ENCODE peak calls at places on chromosomes 6 and 20, in four cellular contexts. One of them, this sample, is unnamed.
A peak's percentile ranks its signal among the peaks of the same experiment; 100 is the strongest.

GRCh38 chr6:63968650-63969049 is 333.0 kb downstream of the PHF3 start:
- DNase-seq in H1: no peak
- DNase-seq in A549: no peak
- DNase-seq in endothelial cell of umbilical vein: no peak
- DNase-seq in this sample: no peak

GRCh38 chr6:139295906-139296305 is 4.1 kb upstream of the TXLNB start:
- DNase-seq in H1: no peak
- DNase-seq in A549: no peak
- DNase-seq in endothelial cell of umbilical vein: no peak
- DNase-seq in this sample: peak; percentile 51

GRCh38 chr6:137882225-137882961 is 15.3 kb downstream of the TNFAIP3 start:
- DNase-seq in A549: no peak
- DNase-seq in H1: no peak
- DNase-seq in endothelial cell of umbilical vein: no peak
- DNase-seq in this sample: peak; percentile 85

GRCh38 chr6:99575544-99576227 is 7.2 kb upstream of the CCNC start:
- DNase-seq in endothelial cell of umbilical vein: no peak
- DNase-seq in H1: no peak
- DNase-seq in A549: no peak
- DNase-seq in this sample: no peak

GRCh38 chr6:106360410-106360988 is at the start of gene CRYBG1:
- DNase-seq in A549: peak; percentile 73
- DNase-seq in H1: peak; percentile 77
- DNase-seq in endothelial cell of umbilical vein: peak; percentile 23
- DNase-seq in this sample: peak; percentile 56

GRCh38 chr20:46377532-46377931 is 28.9 kb downstream of the ELMO2 start:
- DNase-seq in H1: no peak
- DNase-seq in A549: no peak
- DNase-seq in endothelial cell of umbilical vein: no peak
- DNase-seq in this sample: no peak

GRCh38 chr20:6731951-6732580 is 35.4 kb upstream of the BMP2 start:
- DNase-seq in endothelial cell of umbilical vein: no peak
- DNase-seq in H1: no peak
- DNase-seq in A549: no peak
- DNase-seq in this sample: no peak

GRCh38 chr6:137697267-137697938 is 169.7 kb upstream of the TNFAIP3 start:
- DNase-seq in H1: no peak
- DNase-seq in endothelial cell of umbilical vein: peak; percentile 97
- DNase-seq in A549: no peak
- DNase-seq in this sample: no peak

GRCh38 chr6:127550403-127550802 is 26.6 kb upstream of the C6orf58 start:
- DNase-seq in endothelial cell of umbilical vein: no peak
- DNase-seq in A549: no peak
- DNase-seq in H1: no peak
- DNase-seq in this sample: no peak

GRCh38 chr6:97705568-97705967 is 422.6 kb upstream of the MMS22L start:
- DNase-seq in endothelial cell of umbilical vein: no peak
- DNase-seq in H1: no peak
- DNase-seq in A549: no peak
- DNase-seq in this sample: peak; percentile 28

GRCh38 chr6:139370047-139370706 is 4.3 kb downstream of the CITED2 start:
- DNase-seq in H1: no peak
- DNase-seq in A549: no peak
- DNase-seq in endothelial cell of umbilical vein: no peak
- DNase-seq in this sample: peak; percentile 84

GRCh38 chr20:63351811-63352591 is 9.1 kb downstream of the CHRNA4 start:
- DNase-seq in A549: no peak
- DNase-seq in endothelial cell of umbilical vein: no peak
- DNase-seq in H1: no peak
- DNase-seq in this sample: no peak

GRCh38 chr20:36604952-36605308 is 649 bp upstream of the RAB5IF start:
- DNase-seq in endothelial cell of umbilical vein: no peak
- DNase-seq in H1: no peak
- DNase-seq in A549: no peak
- DNase-seq in this sample: peak; percentile 91

GRCh38 chr6:8940356-8940755 is 505.0 kb upstream of the SLC35B3 start:
- DNase-seq in A549: no peak
- DNase-seq in H1: no peak
- DNase-seq in endothelial cell of umbilical vein: no peak
- DNase-seq in this sample: no peak

GRCh38 chr6:31792741-31793140 is 2.8 kb downstream of the VARS1 start:
- DNase-seq in endothelial cell of umbilical vein: no peak
- DNase-seq in H1: no peak
- DNase-seq in A549: peak; percentile 27
- DNase-seq in this sample: no peak

GRCh38 chr6:160837146-160837545 is 135.1 kb downstream of the PLG start:
- DNase-seq in endothelial cell of umbilical vein: no peak
- DNase-seq in H1: no peak
- DNase-seq in A549: no peak
- DNase-seq in this sample: no peak

GRCh38 chr6:27176096-27176495 is 71.4 kb upstream of the PRSS16 start:
- DNase-seq in endothelial cell of umbilical vein: no peak
- DNase-seq in H1: no peak
- DNase-seq in A549: no peak
- DNase-seq in this sample: peak; percentile 31

GRCh38 chr6:160050022-160050421 is 71.6 kb upstream of the SLC22A1 start:
- DNase-seq in H1: no peak
- DNase-seq in A549: no peak
- DNase-seq in endothelial cell of umbilical vein: no peak
- DNase-seq in this sample: no peak

GRCh38 chr6:78867020-78867369 is 356 bp upstream of the IRAK1BP1 start:
- DNase-seq in endothelial cell of umbilical vein: no peak
- DNase-seq in A549: peak; percentile 21
- DNase-seq in H1: no peak
- DNase-seq in this sample: no peak

GRCh38 chr6:138987299-138987642 is 782 bp downstream of the REPS1 start:
- DNase-seq in A549: no peak
- DNase-seq in H1: no peak
- DNase-seq in endothelial cell of umbilical vein: peak; percentile 34
- DNase-seq in this sample: no peak

DNA sequence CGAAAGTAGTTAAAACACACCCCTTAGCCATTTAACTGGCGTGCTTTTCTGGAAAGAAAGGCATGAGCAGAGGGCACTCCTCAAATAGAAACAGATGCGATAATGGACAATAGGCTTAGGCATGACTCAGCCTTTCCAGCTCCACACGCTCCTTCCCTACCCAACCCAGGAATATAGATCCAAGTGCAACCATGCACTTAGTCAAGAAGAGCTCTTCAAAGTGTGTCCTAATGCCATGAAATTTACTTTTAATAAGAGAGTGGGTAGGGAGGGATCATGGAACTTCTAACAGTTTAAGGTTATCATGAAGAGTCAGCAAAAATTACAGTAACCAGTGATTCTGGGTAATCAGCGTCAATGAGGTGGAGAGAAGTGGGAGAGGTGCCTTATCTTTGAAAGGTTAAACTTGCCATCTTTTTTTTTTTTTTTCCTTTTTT is 2.4 kb upstream of the EFHC1 start:
- DNase-seq in endothelial cell of umbilical vein: peak; percentile 89
- DNase-seq in H1: no peak
- DNase-seq in A549: no peak
- DNase-seq in this sample: no peak
- TF ChIP-seq MAX in endothelial cell of umbilical vein: no peak
- TF ChIP-seq MAX in H1: no peak
- TF ChIP-seq MAX in A549: no peak
- TF ChIP-seq MAX in this sample: no peak

GRCh38 chr6:143197377-143197776 is 136.7 kb downstream of the AIG1 start:
- DNase-seq in A549: no peak
- DNase-seq in endothelial cell of umbilical vein: no peak
- DNase-seq in H1: no peak
- DNase-seq in this sample: no peak

GRCh38 chr6:143204045-143204444 is 143.4 kb downstream of the AIG1 start:
- DNase-seq in H1: no peak
- DNase-seq in A549: no peak
- DNase-seq in endothelial cell of umbilical vein: no peak
- DNase-seq in this sample: no peak

GRCh38 chr6:143196525-143197225 is 136.0 kb downstream of the AIG1 start:
- DNase-seq in H1: no peak
- DNase-seq in A549: no peak
- DNase-seq in endothelial cell of umbilical vein: peak; percentile 18
- DNase-seq in this sample: no peak

GRCh38 chr6:143198312-143198711 is 137.6 kb downstream of the AIG1 start:
- DNase-seq in endothelial cell of umbilical vein: no peak
- DNase-seq in A549: no peak
- DNase-seq in H1: no peak
- DNase-seq in this sample: no peak

GRCh38 chr6:143200035-143200770 is 139.5 kb downstream of the AIG1 start:
- DNase-seq in H1: no peak
- DNase-seq in A549: no peak
- DNase-seq in endothelial cell of umbilical vein: no peak
- DNase-seq in this sample: peak; percentile 17
- TF ChIP-seq POLR2A in H1: no peak
- TF ChIP-seq POLR2A in A549: no peak
- TF ChIP-seq POLR2A in endothelial cell of umbilical vein: no peak
- TF ChIP-seq POLR2A in this sample: no peak

GRCh38 chr20:34301587-34302311 is 1.4 kb downstream of the AHCY start:
- DNase-seq in A549: no peak
- DNase-seq in H1: no peak
- DNase-seq in endothelial cell of umbilical vein: no peak
- DNase-seq in this sample: no peak
- TF ChIP-seq MAX in A549: no peak
- TF ChIP-seq MAX in H1: no peak
- TF ChIP-seq MAX in endothelial cell of umbilical vein: no peak
- TF ChIP-seq MAX in this sample: no peak

GRCh38 chr20:25459916-25460590 is 52.6 kb downstream of the GINS1 start:
- DNase-seq in A549: no peak
- DNase-seq in endothelial cell of umbilical vein: no peak
- DNase-seq in H1: no peak
- DNase-seq in this sample: peak; percentile 23
- TF ChIP-seq POLR2A in A549: no peak
- TF ChIP-seq POLR2A in endothelial cell of umbilical vein: no peak
- TF ChIP-seq POLR2A in H1: no peak
- TF ChIP-seq POLR2A in this sample: no peak

GRCh38 chr20:17650816-17651760 is 31.0 kb downstream of the RRBP1 start:
- DNase-seq in endothelial cell of umbilical vein: no peak
- DNase-seq in A549: no peak
- DNase-seq in H1: no peak
- DNase-seq in this sample: peak; percentile 28
- TF ChIP-seq MAX in endothelial cell of umbilical vein: no peak
- TF ChIP-seq MAX in A549: no peak
- TF ChIP-seq MAX in H1: no peak
- TF ChIP-seq MAX in this sample: no peak

GRCh38 chr20:50348118-50348517 is 157.5 kb downstream of the CEBPB start:
- DNase-seq in H1: no peak
- DNase-seq in endothelial cell of umbilical vein: no peak
- DNase-seq in A549: no peak
- DNase-seq in this sample: peak; percentile 83

GRCh38 chr20:50347568-50347981 is 156.9 kb downstream of the CEBPB start:
- DNase-seq in H1: no peak
- DNase-seq in endothelial cell of umbilical vein: no peak
- DNase-seq in A549: no peak
- DNase-seq in this sample: no peak

GRCh38 chr20:50345712-50346371 is 155.2 kb downstream of the CEBPB start:
- DNase-seq in H1: no peak
- DNase-seq in endothelial cell of umbilical vein: no peak
- DNase-seq in A549: no peak
- DNase-seq in this sample: no peak

GRCh38 chr20:50344232-50345071 is 153.8 kb downstream of the CEBPB start:
- DNase-seq in endothelial cell of umbilical vein: no peak
- DNase-seq in H1: no peak
- DNase-seq in A549: no peak
- DNase-seq in this sample: peak; percentile 59

DNA sequence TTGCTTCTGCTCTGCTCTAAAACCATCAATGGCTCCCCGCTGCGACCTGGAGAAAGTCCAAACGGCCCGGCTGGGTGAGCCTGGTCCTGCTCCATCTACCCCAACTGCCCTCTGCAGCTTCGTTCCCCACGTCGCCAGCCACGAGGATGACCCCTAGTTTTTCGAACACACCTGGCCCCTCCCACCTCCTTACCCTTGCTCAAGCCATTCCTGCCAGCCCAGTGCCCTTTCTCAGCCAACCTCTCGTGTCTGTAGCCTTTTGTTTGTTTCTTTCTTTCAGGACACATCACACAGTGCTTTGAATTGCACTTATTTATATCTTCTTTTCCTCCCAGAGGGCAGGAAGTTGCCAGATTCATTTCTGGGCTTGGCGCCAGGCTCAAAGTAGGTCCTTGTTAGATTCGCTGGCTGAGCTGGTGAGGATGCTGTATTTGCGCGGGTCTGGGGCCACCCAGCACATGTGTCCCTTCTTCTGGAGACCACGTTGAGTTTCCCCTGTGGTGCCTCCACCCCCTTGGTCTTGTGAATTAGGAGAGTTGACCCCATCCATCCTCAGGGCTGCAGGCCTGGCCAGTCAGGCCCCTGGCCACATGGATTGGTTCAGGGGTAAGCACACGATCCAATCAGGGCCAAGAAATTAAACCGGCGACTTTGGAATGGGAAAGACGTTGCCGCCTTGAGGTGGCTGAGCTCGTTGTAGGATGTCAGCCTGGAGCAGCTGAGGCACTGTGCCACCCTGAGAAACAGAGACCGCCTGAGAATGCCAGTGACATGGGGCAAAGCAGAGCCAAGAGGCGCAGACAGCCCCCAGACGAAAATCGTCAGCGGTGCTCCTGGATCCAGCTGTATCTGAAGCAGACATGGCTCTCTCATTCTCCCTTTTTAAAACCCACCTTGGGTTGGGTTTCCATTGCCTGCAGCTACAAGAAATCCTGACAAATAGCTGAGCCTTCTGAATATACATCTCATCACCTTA is 156.0 kb downstream of the CEBPB start:
- DNase-seq in endothelial cell of umbilical vein: peak; percentile 81
- DNase-seq in H1: no peak
- DNase-seq in A549: no peak
- DNase-seq in this sample: no peak
- TF ChIP-seq POLR2A in endothelial cell of umbilical vein: no peak
- TF ChIP-seq POLR2A in H1: no peak
- TF ChIP-seq POLR2A in A549: no peak
- TF ChIP-seq POLR2A in this sample: no peak